ENCODE peak calls at places on chromosomes 5 and 9, in eight cellular contexts. One of them, this sample, is unnamed.

GRCh38 chr9:137705906-137706305 is 87.1 kb downstream of the EHMT1 start:
- DNase-seq in endodermal cell: no peak
- DNase-seq in fibroblast of lung: no peak
- DNase-seq in tibial artery: no peak
- DNase-seq in adrenal gland: no peak
- DNase-seq in foreskin fibroblast: no peak
- DNase-seq in RWPE2: no peak
- DNase-seq in AG10803: no peak
- DNase-seq in this sample: no peak

GRCh38 chr9:91833096-91833877 is 116.7 kb downstream of the ROR2 start:
- DNase-seq in endodermal cell: no peak
- DNase-seq in fibroblast of lung: no peak
- DNase-seq in tibial artery: no peak
- DNase-seq in adrenal gland: no peak
- DNase-seq in foreskin fibroblast: no peak
- DNase-seq in RWPE2: no peak
- DNase-seq in AG10803: no peak
- DNase-seq in this sample: no peak

GRCh38 chr5:88678780-88679491 is 204.0 kb downstream of the MEF2C start:
- DNase-seq in endodermal cell: no peak
- DNase-seq in fibroblast of lung: no peak
- DNase-seq in tibial artery: no peak
- DNase-seq in adrenal gland: no peak
- DNase-seq in foreskin fibroblast: no peak
- DNase-seq in RWPE2: no peak
- DNase-seq in AG10803: no peak
- DNase-seq in this sample: no peak

GRCh38 chr5:107376546-107377276 is 294.0 kb downstream of the EFNA5 start:
- DNase-seq in endodermal cell: peak; percentile 65
- DNase-seq in fibroblast of lung: peak; percentile 85
- DNase-seq in tibial artery: no peak
- DNase-seq in adrenal gland: no peak
- DNase-seq in foreskin fibroblast: peak; percentile 45
- DNase-seq in RWPE2: no peak
- DNase-seq in AG10803: no peak
- DNase-seq in this sample: peak; percentile 33

GRCh38 chr5:14222182-14222581 is 79.0 kb downstream of the TRIO start:
- DNase-seq in endodermal cell: no peak
- DNase-seq in fibroblast of lung: no peak
- DNase-seq in tibial artery: no peak
- DNase-seq in adrenal gland: no peak
- DNase-seq in foreskin fibroblast: no peak
- DNase-seq in RWPE2: no peak
- DNase-seq in AG10803: no peak
- DNase-seq in this sample: no peak

GRCh38 chr5:32116574-32117313 is 57.4 kb downstream of the GOLPH3 start:
- DNase-seq in endodermal cell: no peak
- DNase-seq in fibroblast of lung: no peak
- DNase-seq in tibial artery: no peak
- DNase-seq in adrenal gland: no peak
- DNase-seq in foreskin fibroblast: no peak
- DNase-seq in RWPE2: no peak
- DNase-seq in AG10803: no peak
- DNase-seq in this sample: no peak

GRCh38 chr9:14097215-14097614 is 216.7 kb downstream of the NFIB start:
- DNase-seq in endodermal cell: no peak
- DNase-seq in fibroblast of lung: peak; percentile 68
- DNase-seq in tibial artery: no peak
- DNase-seq in adrenal gland: no peak
- DNase-seq in foreskin fibroblast: no peak
- DNase-seq in RWPE2: no peak
- DNase-seq in AG10803: no peak
- DNase-seq in this sample: peak; percentile 90

GRCh38 chr5:68242743-68243142 is 27.2 kb downstream of the PIK3R1 start:
- DNase-seq in endodermal cell: no peak
- DNase-seq in fibroblast of lung: peak; percentile 56
- DNase-seq in tibial artery: no peak
- DNase-seq in adrenal gland: no peak
- DNase-seq in foreskin fibroblast: no peak
- DNase-seq in RWPE2: no peak
- DNase-seq in AG10803: peak; percentile 16
- DNase-seq in this sample: peak; percentile 72

GRCh38 chr9:137759649-137760321 is 117.8 kb upstream of the CACNA1B start:
- DNase-seq in endodermal cell: no peak
- DNase-seq in fibroblast of lung: no peak
- DNase-seq in tibial artery: no peak
- DNase-seq in adrenal gland: peak; percentile 19
- DNase-seq in foreskin fibroblast: no peak
- DNase-seq in RWPE2: no peak
- DNase-seq in AG10803: no peak
- DNase-seq in this sample: no peak

GRCh38 chr5:102749416-102750021 is 5.6 kb upstream of the PAM start:
- DNase-seq in endodermal cell: peak; percentile 55
- DNase-seq in fibroblast of lung: no peak
- DNase-seq in tibial artery: no peak
- DNase-seq in adrenal gland: no peak
- DNase-seq in foreskin fibroblast: no peak
- DNase-seq in RWPE2: no peak
- DNase-seq in AG10803: no peak
- DNase-seq in this sample: no peak

GRCh38 chr5:19608434-19608833 is 379.6 kb downstream of the CDH18 start:
- DNase-seq in endodermal cell: no peak
- DNase-seq in fibroblast of lung: peak; percentile 34
- DNase-seq in tibial artery: no peak
- DNase-seq in adrenal gland: no peak
- DNase-seq in foreskin fibroblast: no peak
- DNase-seq in RWPE2: no peak
- DNase-seq in AG10803: no peak
- DNase-seq in this sample: peak; percentile 4

GRCh38 chr5:60295423-60295822 is 401.9 kb upstream of the PDE4D start:
- DNase-seq in endodermal cell: peak; percentile 79
- DNase-seq in fibroblast of lung: peak; percentile 19
- DNase-seq in tibial artery: no peak
- DNase-seq in adrenal gland: no peak
- DNase-seq in foreskin fibroblast: peak; percentile 20
- DNase-seq in RWPE2: no peak
- DNase-seq in AG10803: peak; percentile 25
- DNase-seq in this sample: peak; percentile 47

GRCh38 chr5:173612948-173613347 is 3.5 kb downstream of the BOD1 start:
- DNase-seq in endodermal cell: no peak
- DNase-seq in fibroblast of lung: peak; percentile 36
- DNase-seq in tibial artery: no peak
- DNase-seq in adrenal gland: no peak
- DNase-seq in foreskin fibroblast: peak; percentile 62
- DNase-seq in RWPE2: no peak
- DNase-seq in AG10803: peak; percentile 72
- DNase-seq in this sample: peak; percentile 44

GRCh38 chr9:72995131-72996024 is 42.5 kb upstream of the ALDH1A1 start:
- DNase-seq in endodermal cell: no peak
- DNase-seq in fibroblast of lung: no peak
- DNase-seq in tibial artery: no peak
- DNase-seq in adrenal gland: no peak
- DNase-seq in foreskin fibroblast: no peak
- DNase-seq in RWPE2: no peak
- DNase-seq in AG10803: no peak
- DNase-seq in this sample: no peak

GRCh38 chr9:130956636-130957450 is 17.8 kb upstream of the FIBCD1 start:
- DNase-seq in endodermal cell: no peak
- DNase-seq in fibroblast of lung: no peak
- DNase-seq in tibial artery: no peak
- DNase-seq in adrenal gland: no peak
- DNase-seq in foreskin fibroblast: no peak
- DNase-seq in RWPE2: no peak
- DNase-seq in AG10803: no peak
- DNase-seq in this sample: no peak

GRCh38 chr9:6575324-6575758 is 70.2 kb downstream of the GLDC start:
- DNase-seq in endodermal cell: peak; percentile 54
- DNase-seq in fibroblast of lung: no peak
- DNase-seq in tibial artery: no peak
- DNase-seq in adrenal gland: no peak
- DNase-seq in foreskin fibroblast: no peak
- DNase-seq in RWPE2: no peak
- DNase-seq in AG10803: no peak
- DNase-seq in this sample: no peak

DNA sequence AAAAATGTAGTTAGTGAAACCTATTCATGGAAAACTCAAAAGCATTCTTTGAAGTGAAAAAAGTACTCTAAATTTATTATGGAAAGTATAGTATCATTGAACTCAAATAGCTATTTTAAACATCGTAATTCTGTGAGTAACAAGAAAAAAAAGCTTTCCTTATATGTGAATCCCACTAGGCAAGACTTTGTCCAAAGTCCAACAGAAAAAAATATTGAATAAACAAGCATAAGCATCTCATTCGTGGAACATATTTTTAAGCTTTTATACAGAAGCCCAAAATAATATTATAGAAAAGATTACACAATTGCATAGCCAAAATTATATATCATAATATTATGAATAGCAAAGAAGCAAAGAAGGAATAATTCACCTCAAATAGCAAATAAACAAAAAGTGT is 79.4 kb upstream of the IFNE start:
- DNase-seq in endodermal cell: no peak
- DNase-seq in fibroblast of lung: no peak
- DNase-seq in tibial artery: no peak
- DNase-seq in adrenal gland: no peak
- DNase-seq in foreskin fibroblast: no peak
- DNase-seq in RWPE2: no peak
- DNase-seq in AG10803: no peak
- DNase-seq in this sample: no peak
- TF ChIP-seq CTCF in endodermal cell: no peak
- TF ChIP-seq CTCF in fibroblast of lung: no peak
- TF ChIP-seq CTCF in tibial artery: no peak
- TF ChIP-seq CTCF in adrenal gland: no peak
- TF ChIP-seq CTCF in foreskin fibroblast: no peak
- TF ChIP-seq CTCF in RWPE2: no peak
- TF ChIP-seq CTCF in AG10803: no peak
- TF ChIP-seq CTCF in this sample: no peak

DNA sequence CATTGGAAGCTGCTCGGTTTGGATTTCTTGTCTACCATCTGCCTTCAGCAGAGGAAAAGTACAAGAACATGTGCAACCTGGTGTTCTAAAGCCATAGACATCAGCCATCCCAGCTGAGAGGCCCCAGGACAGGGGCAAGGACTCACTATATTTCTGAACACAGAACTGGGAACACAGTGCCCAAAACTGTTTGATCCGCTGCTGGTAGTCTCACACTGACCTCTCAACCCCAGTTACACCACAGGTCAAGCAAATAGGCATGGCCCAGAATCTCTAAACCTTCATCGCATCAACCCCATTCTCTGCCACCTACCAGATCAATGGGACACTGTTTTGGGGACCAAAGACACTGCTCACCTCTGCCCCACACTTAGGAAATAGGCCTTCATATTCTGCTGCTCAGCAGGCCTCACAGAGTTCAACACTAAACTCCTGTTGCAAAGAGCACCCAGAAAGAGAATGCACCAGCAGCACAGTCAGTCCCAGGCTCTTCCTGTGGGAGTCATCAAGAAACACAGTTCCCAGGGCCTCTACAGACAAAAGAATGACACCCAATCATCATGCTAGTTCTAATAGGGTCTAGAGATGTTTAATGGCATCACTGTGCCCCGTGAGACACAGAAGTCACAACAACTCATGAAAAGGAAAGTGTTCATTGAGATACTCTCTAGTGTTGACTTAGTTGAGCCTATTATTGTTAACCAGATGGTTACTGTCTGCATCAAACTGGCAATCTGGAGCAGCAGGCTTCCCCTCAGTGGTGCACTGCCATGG is 1.8 kb downstream of the KLHL3 start:
- DNase-seq in endodermal cell: peak; percentile 55
- DNase-seq in fibroblast of lung: no peak
- DNase-seq in tibial artery: no peak
- DNase-seq in adrenal gland: no peak
- DNase-seq in foreskin fibroblast: no peak
- DNase-seq in RWPE2: no peak
- DNase-seq in AG10803: peak; percentile 2
- DNase-seq in this sample: peak; percentile 40
- H3K4me3 ChIP-seq in endodermal cell: peak overlapping the region; percentile 87
- H3K4me3 ChIP-seq in fibroblast of lung: no peak overlapping the region
- H3K4me3 ChIP-seq in tibial artery: no peak overlapping the region
- H3K4me3 ChIP-seq in adrenal gland: no peak overlapping the region
- H3K4me3 ChIP-seq in foreskin fibroblast: no peak overlapping the region
- H3K4me3 ChIP-seq in RWPE2: no peak overlapping the region
- H3K4me3 ChIP-seq in AG10803: no peak overlapping the region
- H3K4me3 ChIP-seq in this sample: peak overlapping the region; percentile 64

DNA sequence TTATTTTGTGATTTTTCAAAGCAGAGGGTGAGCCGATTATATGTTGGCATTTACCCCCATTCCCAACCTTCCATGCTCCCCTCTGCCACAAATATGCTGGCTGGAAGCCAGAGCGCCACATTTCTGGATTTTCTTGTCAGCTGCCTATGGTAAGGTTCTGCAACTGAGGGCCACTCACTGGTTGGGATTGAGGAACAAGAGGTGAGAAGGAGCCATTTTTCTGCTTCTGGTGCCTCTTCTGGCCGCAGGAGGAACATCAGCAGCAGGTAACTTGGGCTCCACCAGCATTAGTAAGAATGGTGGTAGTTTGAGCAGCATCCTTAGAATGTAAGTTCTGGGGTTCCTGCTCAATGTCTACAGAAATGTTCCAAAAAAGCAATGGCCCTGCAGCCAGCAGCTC is 159.5 kb upstream of the MAST4 start:
- DNase-seq in endodermal cell: peak; percentile 61
- DNase-seq in fibroblast of lung: no peak
- DNase-seq in tibial artery: no peak
- DNase-seq in adrenal gland: no peak
- DNase-seq in foreskin fibroblast: no peak
- DNase-seq in RWPE2: no peak
- DNase-seq in AG10803: no peak
- DNase-seq in this sample: no peak
- TF ChIP-seq CTCF in endodermal cell: peak; percentile 73
- TF ChIP-seq CTCF in fibroblast of lung: no peak
- TF ChIP-seq CTCF in tibial artery: no peak
- TF ChIP-seq CTCF in adrenal gland: no peak
- TF ChIP-seq CTCF in foreskin fibroblast: no peak
- TF ChIP-seq CTCF in RWPE2: peak; percentile 46
- TF ChIP-seq CTCF in AG10803: no peak
- TF ChIP-seq CTCF in this sample: peak; percentile 51

DNA sequence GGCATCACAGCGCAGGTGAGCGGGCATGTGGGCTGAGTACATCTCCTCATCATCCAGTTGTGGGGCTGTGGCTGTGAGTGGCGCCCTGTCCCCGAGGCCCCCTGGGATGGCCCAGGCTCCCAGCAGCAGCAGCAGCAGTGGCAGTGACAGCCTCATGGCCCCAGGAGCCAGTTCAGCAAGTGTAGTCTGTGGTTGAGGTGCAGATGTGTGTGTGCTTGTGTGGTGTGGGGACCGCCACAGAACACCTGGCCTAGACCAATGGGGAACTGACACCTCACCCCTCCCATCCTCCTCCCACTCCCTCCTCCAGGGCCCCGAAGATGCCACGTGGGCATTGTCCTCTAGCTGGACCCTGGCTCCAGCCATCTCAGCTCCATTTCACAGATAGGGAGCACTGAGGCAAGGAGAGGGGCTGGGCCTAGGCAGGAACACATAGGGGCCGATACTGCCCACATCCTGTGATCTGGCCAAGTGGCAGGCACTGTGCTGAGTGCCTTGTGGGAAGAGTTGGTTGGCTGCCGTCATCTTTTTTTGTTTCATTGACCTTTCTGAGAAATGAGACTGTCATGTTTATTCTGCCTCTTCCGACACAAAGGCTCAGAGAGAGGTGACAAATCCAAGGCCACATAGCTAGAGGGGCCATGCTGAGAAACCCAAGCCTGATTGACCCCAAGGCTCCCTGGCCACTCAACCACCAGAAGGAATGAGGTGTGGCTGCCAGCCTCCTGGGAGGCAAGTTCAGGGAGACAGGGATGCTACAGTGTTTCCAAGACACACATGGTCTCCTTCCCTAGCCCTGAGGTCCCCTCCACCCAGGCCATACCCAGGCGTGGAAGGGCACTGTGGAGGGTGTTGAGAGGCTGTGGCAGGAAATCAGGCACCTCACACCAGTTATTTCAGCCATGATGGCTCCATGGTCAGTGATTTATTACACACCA is at the start of gene MZB1:
- DNase-seq in endodermal cell: peak; percentile 47
- DNase-seq in fibroblast of lung: no peak
- DNase-seq in tibial artery: no peak
- DNase-seq in adrenal gland: peak; percentile 9
- DNase-seq in foreskin fibroblast: no peak
- DNase-seq in RWPE2: no peak
- DNase-seq in AG10803: no peak
- DNase-seq in this sample: no peak
- H3K4me3 ChIP-seq in endodermal cell: no peak within 1 kb of the TSS
- H3K4me3 ChIP-seq in fibroblast of lung: no peak within 1 kb of the TSS
- H3K4me3 ChIP-seq in tibial artery: no peak within 1 kb of the TSS
- H3K4me3 ChIP-seq in adrenal gland: no peak within 1 kb of the TSS
- H3K4me3 ChIP-seq in foreskin fibroblast: no peak within 1 kb of the TSS
- H3K4me3 ChIP-seq in RWPE2: no peak within 1 kb of the TSS
- H3K4me3 ChIP-seq in AG10803: no peak within 1 kb of the TSS
- H3K4me3 ChIP-seq in this sample: no peak within 1 kb of the TSS